ENCODE peak calls at places on chromosomes 11 and 22, in eight cellular contexts. S is posterior vena cava, T is brain microvascular endothelial cell, L is transverse colon, Q is HEK293T, X is IMR-90, B is T-helper 1 cell, Y is M059J. W is an unnamed sample.

GRCh38 chr22:29306175-29306829 is at the start of gene GAS2L1:
- DNase-seq in S (peak), T (peak), L (peak), Q (peak), X (peak), B (no peak), Y (peak), W (peak)

GRCh38 chr11:2837096-2837601 is 48.4 kb downstream of the CDKN1C start:
- DNase-seq in S (peak), T (peak), L (peak), Q (peak), X (peak), B (no peak), Y (peak), W (peak)

GRCh38 chr11:66694732-66695207 is 17.1 kb upstream of the RBM4B start:
- DNase-seq in S (peak), T (peak), L (peak), Q (peak), X (peak), B (peak), Y (peak), W (peak)

GRCh38 chr22:43209971-43210370 is 23.0 kb upstream of the TTLL12 start:
- DNase-seq in S (no peak), T (no peak), L (no peak), Q (no peak), X (no peak), B (no peak), Y (no peak), W (no peak)

GRCh38 chr11:108679045-108679444 is 14.2 kb downstream of the DDX10 start:
- DNase-seq in S (no peak), T (no peak), L (no peak), Q (no peak), X (no peak), B (no peak), Y (no peak), W (no peak)

GRCh38 chr11:67167715-67168114 is 48.7 kb downstream of the KDM2A start:
- DNase-seq in S (no peak), T (no peak), L (no peak), Q (no peak), X (no peak), B (no peak), Y (peak), W (no peak)

GRCh38 chr22:39913321-39913720 is 12.4 kb downstream of the GRAP2 start:
- DNase-seq in S (no peak), T (no peak), L (no peak), Q (no peak), X (no peak), B (no peak), Y (no peak), W (no peak)

GRCh38 chr11:5865826-5866225 is 8.3 kb upstream of the OR52E8 start:
- DNase-seq in S (no peak), T (no peak), L (no peak), Q (no peak), X (no peak), B (no peak), Y (no peak), W (no peak)

GRCh38 chr22:21948390-21948789 is 4.3 kb downstream of the PPM1F start:
- DNase-seq in S (no peak), T (no peak), L (no peak), Q (no peak), X (no peak), B (no peak), Y (no peak), W (no peak)

GRCh38 chr11:95068549-95068948 is 1.8 kb downstream of the SRSF8 start:
- DNase-seq in S (peak), T (peak), L (peak), Q (peak), X (peak), B (peak), Y (peak), W (peak)

GRCh38 chr22:50699001-50699753 is 26.6 kb downstream of the SHANK3 start:
- DNase-seq in S (peak), T (no peak), L (no peak), Q (no peak), X (no peak), B (no peak), Y (no peak), W (no peak)

GRCh38 chr11:17563248-17563647 is 16.2 kb downstream of the OTOG start:
- DNase-seq in S (peak), T (no peak), L (no peak), Q (peak), X (no peak), B (no peak), Y (peak), W (peak)

GRCh38 chr22:22486132-22486899 is 22.2 kb downstream of the ZNF280B start:
- DNase-seq in S (no peak), T (no peak), L (no peak), Q (no peak), X (no peak), B (no peak), Y (no peak), W (no peak)

GRCh38 chr11:727281-727701 is 20.0 kb upstream of the TALDO1 start:
- DNase-seq in S (peak), T (no peak), L (no peak), Q (no peak), X (no peak), B (no peak), Y (no peak), W (no peak)

GRCh38 chr11:129750343-129751292 is 65.0 kb upstream of the TMEM45B start:
- DNase-seq in S (peak), T (peak), L (peak), Q (peak), X (peak), B (peak), Y (peak), W (peak)

GRCh38 chr11:65576867-65577755 is 1.3 kb downstream of the EHBP1L1 start:
- DNase-seq in S (peak), T (no peak), L (peak), Q (no peak), X (peak), B (no peak), Y (peak), W (peak)

GRCh38 chr11:65492637-65493366 is 6.0 kb upstream of the MALAT1 start:
- DNase-seq in S (peak), T (peak), L (peak), Q (no peak), X (peak), B (no peak), Y (peak), W (peak)

GRCh38 chr11:125373426-125374391 is 122.4 kb downstream of the FEZ1 start:
- DNase-seq in S (peak), T (peak), L (no peak), Q (no peak), X (peak), B (no peak), Y (no peak), W (no peak)

GRCh38 chr11:46489668-46490560 is 98.3 kb upstream of the CHRM4 start:
- DNase-seq in S (no peak), T (peak), L (peak), Q (peak), X (peak), B (no peak), Y (peak), W (peak)